ENCODE peak calls at places on chromosomes 4 and X, in ten cellular contexts. L, B, F, X, W, G, R, E, H and I are unnamed samples.

GRCh38 chr4:1015179-1015578 is 3.8 kb downstream of the FGFRL1 start:
- DNase-seq in L (no peak), B (no peak), F (no peak), X (no peak), W (no peak), G (no peak), R (no peak), E (no peak), H (no peak), I (no peak)

GRCh38 chrX:69142688-69143239 is 22.5 kb downstream of the PJA1 start:
- DNase-seq in L (no peak), B (no peak), F (no peak), X (no peak), W (no peak), G (no peak), R (no peak), E (no peak), H (no peak), I (no peak)

GRCh38 chr4:2438822-2439718 is 20.3 kb downstream of the CFAP99 start:
- DNase-seq in L (no peak), B (no peak), F (no peak), X (no peak), W (no peak), G (no peak), R (no peak), E (no peak), H (no peak), I (no peak)

GRCh38 chr4:81546777-81547176 is 75.1 kb upstream of the RASGEF1B start:
- DNase-seq in L (no peak), B (no peak), F (no peak), X (no peak), W (no peak), G (no peak), R (no peak), E (no peak), H (no peak), I (no peak)

GRCh38 chrX:145953628-145954027 is 136.0 kb downstream of the SLITRK2 start:
- DNase-seq in L (no peak), B (no peak), F (no peak), X (no peak), W (no peak), G (no peak), R (no peak), E (no peak), H (no peak), I (no peak)

GRCh38 chr4:5710065-5710961 is 688 bp upstream of the EVC start:
- DNase-seq in L (no peak), B (peak), F (no peak), X (no peak), W (peak), G (peak), R (no peak), E (no peak), H (no peak), I (peak)

GRCh38 chr4:656651-657337 is 17.3 kb downstream of the ATP5ME start:
- DNase-seq in L (no peak), B (no peak), F (no peak), X (no peak), W (no peak), G (no peak), R (no peak), E (peak), H (peak), I (no peak)

GRCh38 chrX:112901821-112902732 is 61.4 kb upstream of the AMOT start:
- DNase-seq in L (no peak), B (no peak), F (no peak), X (no peak), W (no peak), G (no peak), R (no peak), E (no peak), H (no peak), I (no peak)

GRCh38 chr4:184306949-184307348 is 89.3 kb upstream of the ENPP6 start:
- DNase-seq in L (no peak), B (no peak), F (no peak), X (no peak), W (no peak), G (no peak), R (no peak), E (no peak), H (peak), I (peak)

GRCh38 chrX:47218920-47219815 is 687 bp downstream of the CDK16 start:
- DNase-seq in L (peak), B (peak), F (no peak), X (peak), W (peak), G (peak), R (no peak), E (peak), H (no peak), I (no peak)

GRCh38 chr4:159043861-159044260 is 59.0 kb upstream of the RAPGEF2 start:
- DNase-seq in L (no peak), B (no peak), F (no peak), X (no peak), W (no peak), G (no peak), R (no peak), E (no peak), H (no peak), I (no peak)

GRCh38 chr4:7068279-7068842 is 497 bp upstream of the GRPEL1 start:
- DNase-seq in L (no peak), B (peak), F (no peak), X (no peak), W (no peak), G (no peak), R (no peak), E (no peak), H (no peak), I (no peak)

GRCh38 chrX:10401239-10401638 is 219.1 kb downstream of the MID1 start:
- DNase-seq in L (no peak), B (no peak), F (no peak), X (no peak), W (no peak), G (no peak), R (no peak), E (no peak), H (peak), I (no peak)
- TF ChIP-seq CTCF in L (no peak), B (no peak), F (no peak), X (no peak), W (no peak), G (no peak), R (no peak), E (no peak), H (peak), I (no peak)

DNA sequence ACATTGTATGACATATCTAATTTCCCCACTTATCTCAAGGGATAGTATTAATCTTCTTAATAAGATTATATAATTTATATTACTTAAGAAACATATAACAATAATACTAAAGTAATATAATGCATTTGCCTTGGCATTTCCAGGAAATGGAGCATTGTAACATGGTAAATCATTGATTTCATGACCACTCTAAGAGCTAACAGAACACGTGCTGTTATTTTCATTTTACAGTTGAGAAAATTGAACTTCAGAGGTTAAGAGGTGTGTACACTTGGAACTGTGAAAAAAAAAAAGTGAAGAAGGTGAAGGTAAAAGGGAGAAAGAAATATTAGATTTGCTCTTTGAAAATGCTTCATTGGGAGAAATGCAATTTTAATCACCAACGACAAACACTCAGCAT is 522.6 kb downstream of the IL15 start:
- DNase-seq in L (no peak), B (no peak), F (no peak), X (no peak), W (no peak), G (no peak), R (no peak), E (no peak), H (no peak), I (no peak)
- H3K4me3 ChIP-seq in L (no peak), B (no peak), F (no peak), X (no peak), W (no peak), G (no peak), R (no peak), E (no peak), H (no peak), I (no peak)

GRCh38 chr4:10160280-10160856 is 43.8 kb upstream of the WDR1 start:
- DNase-seq in L (no peak), B (no peak), F (no peak), X (no peak), W (peak), G (peak), R (no peak), E (no peak), H (peak), I (no peak)
- TF ChIP-seq CTCF in L (no peak), B (no peak), F (no peak), X (peak), W (peak), G (no peak), R (peak), E (peak), H (no peak), I (peak)

GRCh38 chr4:16967722-16968121 is 69.3 kb upstream of the LDB2 start:
- DNase-seq in L (no peak), B (peak), F (peak), X (peak), W (no peak), G (peak), R (peak), E (peak), H (no peak), I (peak)
- H3K4me3 ChIP-seq in L (no peak), B (no peak), F (no peak), X (no peak), W (no peak), G (no peak), R (no peak), E (no peak), H (no peak), I (no peak)